ENCODE peak calls at places on chromosomes 1 and 21, in five cellular contexts. F is fibroblast of pulmonary artery, G is NB4, D is tibial artery, M is prostate gland. E is an unnamed sample.

GRCh38 chr1:171017431-171017830 is 73.3 kb upstream of the FMO3 start:
- DNase-seq in F (no peak), G (no peak), D (no peak), M (no peak), E (no peak)

GRCh38 chr21:42039470-42039901 is 29.3 kb upstream of the ZBTB21 start:
- DNase-seq in F (peak; percentile 73), G (no peak), D (no peak), M (peak; percentile 44), E (peak; percentile 28)

GRCh38 chr1:9823693-9823942 is 147 bp downstream of the CLSTN1 start:
- DNase-seq in F (no peak), G (no peak), D (no peak), M (no peak), E (no peak)

GRCh38 chr1:19854866-19855265 is 27.3 kb upstream of the OTUD3 start:
- DNase-seq in F (no peak), G (no peak), D (no peak), M (no peak), E (no peak)

GRCh38 chr1:109687641-109688499 is at the start of gene GSTM1:
- DNase-seq in F (peak; percentile 70), G (no peak), D (no peak), M (no peak), E (peak; percentile 78)

GRCh38 chr1:41835488-41835887 is 83.2 kb downstream of the HIVEP3 start:
- DNase-seq in F (no peak), G (no peak), D (no peak), M (no peak), E (peak; percentile 39)

GRCh38 chr1:36139521-36139920 is 9.8 kb downstream of the TRAPPC3 start:
- DNase-seq in F (no peak), G (no peak), D (no peak), M (no peak), E (no peak)

GRCh38 chr1:42943728-42944127 is 14.9 kb downstream of the SLC2A1 start:
- DNase-seq in F (no peak), G (no peak), D (no peak), M (no peak), E (no peak)

GRCh38 chr1:106584663-106585062 is 471.8 kb upstream of the PRMT6 start:
- DNase-seq in F (no peak), G (no peak), D (no peak), M (no peak), E (no peak)

GRCh38 chr1:207519505-207520399 is 23.8 kb downstream of the CR1 start:
- DNase-seq in F (no peak), G (no peak), D (no peak), M (no peak), E (no peak)

GRCh38 chr1:49104575-49104974 is 327.9 kb upstream of the BEND5 start:
- DNase-seq in F (no peak), G (no peak), D (no peak), M (no peak), E (no peak)

GRCh38 chr1:210949489-210949888 is 184.5 kb downstream of the KCNH1 start:
- DNase-seq in F (no peak), G (no peak), D (no peak), M (no peak), E (no peak)

DNA sequence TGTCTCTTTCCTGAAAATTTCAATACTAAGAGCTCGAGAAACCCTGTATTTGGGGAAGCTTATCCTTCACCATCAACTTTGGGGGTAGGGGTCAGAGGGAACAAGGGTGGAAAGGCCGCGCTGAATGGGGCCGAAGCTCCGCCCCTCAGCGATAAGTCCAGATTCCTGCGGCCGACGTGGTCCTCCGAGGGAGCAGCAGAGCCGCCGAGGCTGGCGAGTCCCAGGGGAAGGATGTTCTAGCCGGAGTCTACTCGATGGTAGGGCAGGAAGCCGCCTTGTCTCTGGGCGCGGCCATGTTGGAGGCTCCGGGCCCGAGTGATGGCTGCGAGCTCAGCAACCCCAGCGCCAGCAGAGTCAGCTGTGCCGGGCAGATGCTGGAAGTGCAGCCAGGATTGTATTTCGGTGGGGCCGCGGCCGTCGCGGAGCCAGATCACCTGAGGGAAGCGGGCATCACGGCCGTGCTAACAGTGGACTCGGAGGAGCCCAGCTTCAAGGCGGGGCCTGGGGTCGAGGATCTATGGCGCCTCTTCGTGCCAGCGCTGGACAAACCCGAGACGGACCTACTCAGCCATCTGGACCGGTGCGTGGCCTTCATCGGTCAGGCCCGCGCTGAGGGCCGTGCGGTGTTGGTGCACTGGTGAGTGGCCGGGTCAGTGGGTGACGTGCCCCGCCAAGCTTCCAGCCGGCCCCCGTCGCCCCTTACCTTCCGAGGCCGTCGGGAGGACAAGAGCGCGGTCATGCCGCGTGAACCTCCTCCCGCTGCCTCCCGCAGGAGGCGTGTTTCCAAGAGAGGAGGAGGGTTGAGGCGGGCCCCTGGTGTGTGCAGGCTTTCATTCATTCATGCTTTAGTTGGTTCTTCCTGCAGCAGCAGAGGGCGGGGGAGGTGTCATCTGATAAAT is at the start of gene DUSP12:
- DNase-seq in F (peak; percentile 97), G (peak; percentile 98), D (peak; percentile 96), M (peak; percentile 87), E (peak; percentile 96)
- TF ChIP-seq CTCF in F (peak; percentile 20), G (peak; percentile 28), D (no peak), M (no peak), E (peak; percentile 26)

DNA sequence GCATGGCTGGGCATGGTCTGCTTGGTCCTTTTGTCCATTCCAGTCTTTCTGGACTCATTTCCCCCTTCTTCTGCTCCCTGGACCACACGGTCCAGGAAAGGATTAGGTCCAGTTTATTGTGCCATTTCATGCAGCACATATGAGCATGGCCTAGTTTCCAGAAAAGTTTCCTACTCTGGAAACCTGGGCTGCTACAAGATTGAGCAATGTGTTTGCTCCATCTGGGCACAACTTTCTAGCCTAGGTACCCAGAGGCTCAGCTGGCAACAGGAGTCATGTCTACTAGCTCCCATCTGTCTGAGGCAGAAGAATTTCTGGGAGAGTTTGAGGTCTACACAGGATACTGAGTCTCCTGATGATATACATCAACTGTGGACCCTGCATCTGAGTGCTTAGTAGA is 14.8 kb downstream of the FMOD start:
- DNase-seq in F (no peak), G (no peak), D (no peak), M (no peak), E (no peak)
- H3K4me3 ChIP-seq in F (no peak overlapping the region), G (no peak overlapping the region), D (no peak overlapping the region), M (no peak overlapping the region), E (no peak overlapping the region)

GRCh38 chr1:58033311-58033710 is 513.2 kb downstream of the OMA1 start:
- DNase-seq in F (no peak), G (no peak), D (no peak), M (no peak), E (no peak)

GRCh38 chr1:58031416-58031815 is 515.1 kb downstream of the OMA1 start:
- DNase-seq in F (no peak), G (no peak), D (no peak), M (no peak), E (no peak)

GRCh38 chr1:58032621-58033073 is 513.9 kb downstream of the OMA1 start:
- DNase-seq in F (no peak), G (no peak), D (no peak), M (no peak), E (no peak)

GRCh38 chr1:58035523-58035922 is 511.0 kb downstream of the OMA1 start:
- DNase-seq in F (no peak), G (peak; percentile 15), D (no peak), M (no peak), E (no peak)
- TF ChIP-seq CTCF in F (no peak), G (no peak), D (no peak), M (no peak), E (no peak)

GRCh38 chr1:239952348-239953307 is 139.1 kb upstream of the FMN2 start:
- DNase-seq in F (no peak), G (peak; percentile 12), D (no peak), M (no peak), E (no peak)
- H3K4me3 ChIP-seq in F (no peak overlapping the region), G (no peak overlapping the region), D (no peak overlapping the region), M (no peak overlapping the region), E (no peak overlapping the region)

DNA sequence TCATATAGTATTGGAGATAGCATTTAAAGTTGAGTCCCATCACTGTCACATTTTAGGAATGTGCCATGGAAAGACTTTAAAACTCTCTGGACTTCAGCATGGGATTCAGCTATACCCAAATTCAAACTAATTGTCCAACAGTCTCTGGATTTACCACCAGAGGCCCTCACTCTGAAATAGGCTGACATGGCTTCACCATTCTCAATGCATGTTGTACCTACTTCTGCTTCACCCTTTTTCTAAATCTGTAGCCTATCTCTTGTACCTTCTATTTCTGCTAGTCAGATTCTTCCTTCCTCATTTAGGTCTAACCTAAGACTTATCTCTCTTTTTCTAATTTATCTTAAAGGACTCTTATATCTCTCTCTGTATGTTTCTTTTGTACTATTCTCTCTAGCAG is 512.7 kb upstream of the ZRANB2 start:
- DNase-seq in F (peak; percentile 4), G (peak; percentile 14), D (no peak), M (no peak), E (peak; percentile 18)
- TF ChIP-seq CTCF in F (peak; percentile 17), G (no peak), D (no peak), M (no peak), E (peak; percentile 18)

GRCh38 chr21:44318489-44319285 is 18.8 kb downstream of the PFKL start:
- DNase-seq in F (no peak), G (no peak), D (no peak), M (no peak), E (no peak)
- H3K4me3 ChIP-seq in F (no peak overlapping the region), G (no peak overlapping the region), D (no peak overlapping the region), M (no peak overlapping the region), E (no peak overlapping the region)

DNA sequence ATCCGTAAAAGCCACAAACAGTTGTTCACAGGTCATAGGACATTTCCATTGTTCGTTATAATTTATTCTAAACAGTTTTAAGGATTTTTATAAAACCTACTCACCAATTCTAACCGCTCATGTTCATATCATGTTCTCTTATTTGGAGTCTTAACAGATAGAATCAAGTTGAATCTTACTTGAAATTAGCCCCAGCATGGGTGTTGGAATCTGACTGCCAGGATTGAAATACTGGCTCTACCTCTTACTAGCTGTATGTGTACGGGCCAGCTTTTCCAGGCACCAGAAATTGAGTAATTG is 78.2 kb upstream of the GPR88 start:
- DNase-seq in F (no peak), G (no peak), D (no peak), M (no peak), E (no peak)
- TF ChIP-seq CTCF in F (no peak), G (no peak), D (no peak), M (no peak), E (no peak)

GRCh38 chr1:160046494-160047115 is 14.8 kb upstream of the PIGM start:
- DNase-seq in F (peak; percentile 55), G (peak; percentile 54), D (peak; percentile 73), M (peak; percentile 5), E (peak; percentile 33)
- H3K4me3 ChIP-seq in F (no peak overlapping the region), G (no peak overlapping the region), D (no peak overlapping the region), M (no peak overlapping the region), E (no peak overlapping the region)

DNA sequence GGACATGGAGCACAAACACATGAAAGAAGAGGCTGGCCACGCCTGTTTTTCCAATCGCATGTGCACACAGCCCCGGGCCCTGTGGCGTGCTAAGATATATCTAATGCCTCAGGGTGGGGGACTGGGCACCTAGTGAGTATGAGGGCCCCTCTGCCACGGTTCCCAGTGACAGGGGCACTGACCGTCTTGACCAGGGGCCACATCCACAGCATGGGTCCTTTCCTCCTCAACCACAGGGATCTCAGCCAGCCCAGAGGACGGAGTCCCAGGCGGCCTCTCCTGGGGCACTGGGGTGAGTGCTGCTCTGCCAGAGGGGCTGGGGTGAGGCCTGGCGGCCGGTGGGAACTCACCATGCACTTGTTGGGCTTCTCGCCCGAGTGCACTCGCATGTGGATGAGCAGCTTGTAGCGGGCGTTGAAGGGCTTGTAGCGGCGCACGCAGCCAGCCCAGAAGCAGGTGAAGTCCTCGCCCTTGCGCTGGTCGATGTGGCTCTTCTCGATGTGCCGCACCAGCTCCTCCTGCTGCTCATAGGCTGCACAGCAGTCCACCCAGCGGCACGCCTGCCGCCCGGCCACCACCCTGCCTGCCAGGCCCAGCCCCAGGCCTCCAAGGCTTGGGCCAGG is 134.7 kb downstream of the DMRTB1 start:
- DNase-seq in F (peak; percentile 16), G (no peak), D (peak; percentile 63), M (no peak), E (no peak)
- TF ChIP-seq CTCF in F (peak; percentile 19), G (no peak), D (no peak), M (no peak), E (peak; percentile 48)

E was measured in astrocyte of the spinal cord.